ENCODE peak calls at places on chromosomes 7 and 10, in six cellular contexts. T is H9, S is PC-3, V is astrocyte, B is endodermal cell, H is colonic mucosa. D is an unnamed sample.

GRCh38 chr7:7962851-7963250 is 5.7 kb upstream of the GLCCI1 start:
- DNase-seq in T (no peak), S (no peak), V (peak; percentile 35), B (no peak), H (no peak), D (no peak)

GRCh38 chr10:78568664-78569063 is 500.1 kb upstream of the ZMIZ1 start:
- DNase-seq in T (no peak), S (no peak), V (no peak), B (no peak), H (no peak), D (no peak)

GRCh38 chr7:28793383-28793782 is 164.7 kb downstream of the TRIL start:
- DNase-seq in T (no peak), S (peak; percentile 4), V (no peak), B (no peak), H (no peak), D (no peak)

GRCh38 chr7:27922907-27923306 is 182.9 kb downstream of the TAX1BP1 start:
- DNase-seq in T (no peak), S (no peak), V (no peak), B (no peak), H (no peak), D (no peak)

GRCh38 chr7:151877911-151878835 is 1.3 kb upstream of the PRKAG2 start:
- DNase-seq in T (no peak), S (no peak), V (no peak), B (no peak), H (peak; percentile 48), D (no peak)

GRCh38 chr10:31034041-31034918 is 2.6 kb upstream of the ZNF438 start:
- DNase-seq in T (no peak), S (peak; percentile 77), V (peak; percentile 99), B (no peak), H (no peak), D (no peak)

GRCh38 chr7:44325811-44326241 is 432 bp upstream of the CAMK2B start:
- DNase-seq in T (peak; percentile 62), S (no peak), V (no peak), B (peak; percentile 71), H (no peak), D (no peak)

GRCh38 chr7:44063894-44064651 is 1.3 kb downstream of the PGAM2 start:
- DNase-seq in T (peak; percentile 75), S (no peak), V (no peak), B (peak; percentile 81), H (no peak), D (no peak)

GRCh38 chr10:8054243-8054497 is 318 bp upstream of the GATA3 start:
- DNase-seq in T (no peak), S (peak; percentile 39), V (peak; percentile 32), B (no peak), H (no peak), D (no peak)

GRCh38 chr7:120725376-120726039 is 132.4 kb downstream of the TSPAN12 start:
- DNase-seq in T (no peak), S (peak; percentile 64), V (peak; percentile 28), B (no peak), H (no peak), D (peak; percentile 43)

GRCh38 chr10:112404612-112405011 is 30.7 kb downstream of the ACSL5 start:
- DNase-seq in T (no peak), S (peak; percentile 80), V (no peak), B (no peak), H (no peak), D (peak; percentile 74)

GRCh38 chr10:374354-374753 is 239.1 kb downstream of the ZMYND11 start:
- DNase-seq in T (no peak), S (no peak), V (no peak), B (no peak), H (no peak), D (no peak)

GRCh38 chr7:85475071-85475470 is 288.2 kb upstream of the SEMA3D start:
- DNase-seq in T (no peak), S (no peak), V (no peak), B (no peak), H (no peak), D (no peak)

GRCh38 chr7:147245274-147245673 is 1128.7 kb downstream of the CNTNAP2 start:
- DNase-seq in T (peak; percentile 66), S (peak; percentile 76), V (no peak), B (peak; percentile 81), H (peak; percentile 26), D (no peak)

GRCh38 chr7:45685619-45686240 is 111.6 kb downstream of the ADCY1 start:
- DNase-seq in T (peak; percentile 24), S (no peak), V (no peak), B (peak; percentile 18), H (peak; percentile 9), D (no peak)

GRCh38 chr7:52154382-52154781 is 837.8 kb upstream of the COBL start:
- DNase-seq in T (no peak), S (no peak), V (no peak), B (no peak), H (no peak), D (no peak)

GRCh38 chr7:117005449-117005848 is 52.1 kb downstream of the ST7 start:
- DNase-seq in T (no peak), S (no peak), V (peak; percentile 73), B (no peak), H (no peak), D (no peak)

GRCh38 chr10:100653957-100654834 is 91.2 kb upstream of the PAX2 start:
- DNase-seq in T (peak; percentile 66), S (no peak), V (no peak), B (peak; percentile 84), H (no peak), D (no peak)

GRCh38 chr7:45033261-45033930 is 33.4 kb downstream of the CCM2 start:
- DNase-seq in T (no peak), S (peak; percentile 10), V (peak; percentile 74), B (no peak), H (no peak), D (no peak)

GRCh38 chr7:132614428-132615076 is 38.3 kb upstream of the PLXNA4 start:
- DNase-seq in T (peak; percentile 78), S (no peak), V (no peak), B (peak; percentile 90), H (peak; percentile 31), D (no peak)

GRCh38 chr7:95441042-95441823 is 6.4 kb upstream of the PON2 start:
- DNase-seq in T (no peak), S (no peak), V (peak; percentile 52), B (no peak), H (no peak), D (no peak)

GRCh38 chr10:65940105-65940504 is 985.7 kb upstream of the LRRTM3 start:
- DNase-seq in T (no peak), S (no peak), V (no peak), B (no peak), H (no peak), D (no peak)
- H3K9ac ChIP-seq in T (no peak overlapping the region), S (no peak overlapping the region), V (no peak overlapping the region), B (no peak overlapping the region), H (no peak overlapping the region), D (no peak overlapping the region)

GRCh38 chr7:55080000-55080629 is 61.3 kb downstream of the EGFR start:
- DNase-seq in T (no peak), S (no peak), V (no peak), B (no peak), H (no peak), D (no peak)

GRCh38 chr7:55075464-55075971 is 56.7 kb downstream of the EGFR start:
- DNase-seq in T (no peak), S (no peak), V (no peak), B (no peak), H (peak; percentile 40), D (no peak)

GRCh38 chr7:55077581-55078410 is 59.0 kb downstream of the EGFR start:
- DNase-seq in T (no peak), S (no peak), V (no peak), B (no peak), H (peak; percentile 92), D (no peak)

GRCh38 chr7:55081067-55081853 is 62.4 kb downstream of the EGFR start:
- DNase-seq in T (no peak), S (no peak), V (no peak), B (no peak), H (no peak), D (no peak)

GRCh38 chr7:55078465-55079372 is 59.9 kb downstream of the EGFR start:
- DNase-seq in T (peak; percentile 72), S (no peak), V (no peak), B (peak; percentile 76), H (peak; percentile 86), D (no peak)
- H3K9ac ChIP-seq in T (no peak overlapping the region), S (no peak overlapping the region), V (no peak overlapping the region), B (no peak overlapping the region), H (peak overlapping the region; percentile 68), D (peak overlapping the region; percentile 55)

GRCh38 chr7:100827330-100828226 is at the start of gene EPHB4:
- DNase-seq in T (peak; percentile 94), S (peak; percentile 84), V (peak; percentile 80), B (peak; percentile 96), H (peak; percentile 93), D (peak; percentile 77)

GRCh38 chr7:100825215-100825671 is 2.1 kb downstream of the EPHB4 start:
- DNase-seq in T (no peak), S (peak; percentile 58), V (no peak), B (peak; percentile 57), H (peak; percentile 51), D (no peak)

GRCh38 chr7:100826546-100827329 is 585 bp downstream of the EPHB4 start:
- DNase-seq in T (no peak), S (no peak), V (no peak), B (peak; percentile 73), H (no peak), D (no peak)

GRCh38 chr7:100824499-100825214 is 2.7 kb downstream of the EPHB4 start:
- DNase-seq in T (no peak), S (no peak), V (no peak), B (no peak), H (no peak), D (no peak)

GRCh38 chr7:100825760-100826545 is 1.4 kb downstream of the EPHB4 start:
- DNase-seq in T (no peak), S (peak; percentile 40), V (peak; percentile 26), B (peak; percentile 63), H (peak; percentile 45), D (no peak)
- H3K9ac ChIP-seq in T (peak overlapping the region; percentile 85), S (peak overlapping the region; percentile 76), V (peak overlapping the region; percentile 71), B (peak overlapping the region; percentile 78), H (peak overlapping the region; percentile 66), D (peak overlapping the region; percentile 89)

GRCh38 chr7:141239661-141240060 is 165.8 kb downstream of the TMEM178B start:
- DNase-seq in T (no peak), S (no peak), V (no peak), B (no peak), H (no peak), D (no peak)

GRCh38 chr7:141246426-141246825 is 172.6 kb downstream of the TMEM178B start:
- DNase-seq in T (no peak), S (no peak), V (no peak), B (no peak), H (no peak), D (no peak)

GRCh38 chr7:141242568-141242967 is 168.7 kb downstream of the TMEM178B start:
- DNase-seq in T (no peak), S (no peak), V (no peak), B (no peak), H (no peak), D (no peak)

GRCh38 chr7:141244466-141244865 is 170.6 kb downstream of the TMEM178B start:
- DNase-seq in T (no peak), S (no peak), V (no peak), B (no peak), H (no peak), D (no peak)

DNA sequence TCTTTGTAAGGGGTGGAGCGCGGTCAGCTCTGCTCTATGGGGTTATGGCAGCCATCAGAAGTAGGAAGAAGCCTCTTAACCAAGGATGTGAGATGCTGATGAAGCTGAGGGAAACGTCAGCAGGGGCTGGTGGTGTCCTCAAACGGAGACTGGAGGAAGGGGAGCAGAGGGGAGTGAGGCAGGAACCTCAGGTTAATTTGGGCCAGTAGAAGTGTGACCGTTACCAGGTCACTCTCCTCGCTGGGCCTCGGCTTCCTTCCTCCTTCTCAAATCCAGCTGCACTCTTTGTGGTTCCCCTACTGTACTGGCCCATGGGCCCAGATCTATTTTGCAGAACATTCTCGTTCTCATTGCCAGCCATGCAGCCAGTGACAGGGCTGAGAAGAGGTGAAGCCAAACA is 169.5 kb downstream of the TMEM178B start:
- DNase-seq in T (no peak), S (no peak), V (no peak), B (no peak), H (no peak), D (no peak)
- H3K9ac ChIP-seq in T (no peak overlapping the region), S (no peak overlapping the region), V (no peak overlapping the region), B (no peak overlapping the region), H (no peak overlapping the region), D (no peak overlapping the region)

D was measured in HCT116.